ENCODE peak calls at places on chromosomes 16 and 17, in nine cellular contexts. S is DND-41, O is thoracic aorta, Z is BJ, F is cardiac fibroblast, A is fibroblast of pulmonary artery, I is tibial artery, V is gastrocnemius medialis, Q is keratinocyte. B is an unnamed sample.

GRCh38 chr17:77287432-77288068 is 146.8 kb downstream of the SEC14L1 start:
- DNase-seq in F (peak; percentile 93), I (no peak), A (peak; percentile 94), S (no peak), Z (peak; percentile 47), V (peak; percentile 91), Q (peak; percentile 76), O (no peak), B (peak; percentile 92)

GRCh38 chr17:54992797-54993639 is 24.5 kb downstream of the STXBP4 start:
- DNase-seq in S (no peak), Z (no peak), V (no peak), I (no peak), Q (no peak), A (peak; percentile 70), O (no peak), F (peak; percentile 72), B (peak; percentile 58)

GRCh38 chr16:14304891-14305459 is 233.9 kb downstream of the MRTFB start:
- DNase-seq in I (no peak), F (no peak), V (no peak), O (no peak), S (no peak), Z (no peak), Q (no peak), A (no peak), B (no peak)

GRCh38 chr17:59174671-59175070 is 19.1 kb downstream of the PRR11 start:
- DNase-seq in F (no peak), Q (no peak), Z (no peak), S (no peak), I (no peak), O (no peak), A (no peak), V (no peak), B (no peak)

GRCh38 chr17:1658100-1658499 is 8.4 kb upstream of the RILP start:
- DNase-seq in V (no peak), Z (no peak), Q (no peak), F (no peak), O (no peak), S (no peak), I (no peak), A (no peak), B (no peak)

GRCh38 chr17:74601944-74602572 is 10.0 kb upstream of the CD300LD start:
- DNase-seq in V (no peak), Z (no peak), S (peak; percentile 26), O (no peak), Q (no peak), F (peak; percentile 43), A (peak; percentile 49), I (no peak), B (peak; percentile 8)

GRCh38 chr17:33052856-33053255 is 61.2 kb downstream of the SPACA3 start:
- DNase-seq in O (no peak), V (no peak), Z (no peak), I (no peak), Q (no peak), S (no peak), F (no peak), A (no peak), B (no peak)

GRCh38 chr17:41360291-41360995 is 9.2 kb downstream of the KRT33B start:
- DNase-seq in S (no peak), Z (peak; percentile 75), V (no peak), O (no peak), F (no peak), A (peak; percentile 42), I (no peak), Q (no peak), B (peak; percentile 17)

GRCh38 chr17:59425085-59425901 is 93.8 kb downstream of the YPEL2 start:
- DNase-seq in I (peak; percentile 80), S (no peak), A (peak; percentile 72), F (peak; percentile 83), Z (no peak), O (no peak), Q (no peak), V (peak; percentile 59), B (peak; percentile 32)

GRCh38 chr16:50670476-50670875 is 10.6 kb downstream of the SNX20 start:
- DNase-seq in V (no peak), O (no peak), A (no peak), F (no peak), I (no peak), S (no peak), Q (no peak), Z (no peak), B (no peak)

GRCh38 chr16:228151-228855 is 946 bp downstream of the LUC7L start:
- DNase-seq in S (no peak), Q (no peak), O (no peak), V (no peak), A (peak; percentile 8), Z (no peak), F (no peak), I (no peak), B (peak; percentile 16)

GRCh38 chr16:79776243-79776884 is 175.8 kb upstream of the MAF start:
- DNase-seq in Z (no peak), F (peak; percentile 60), S (no peak), A (peak; percentile 11), I (no peak), Q (no peak), V (no peak), O (no peak), B (peak; percentile 60)

GRCh38 chr17:2102931-2103398 is 48.1 kb downstream of the HIC1 start:
- DNase-seq in S (no peak), A (peak; percentile 80), F (peak; percentile 76), Z (no peak), V (no peak), O (no peak), I (peak; percentile 7), Q (no peak), B (peak; percentile 78)

GRCh38 chr17:34163681-34164080 is 91.4 kb upstream of the CCL2 start:
- DNase-seq in I (no peak), V (no peak), S (peak; percentile 19), O (no peak), Z (no peak), F (peak; percentile 33), A (peak; percentile 29), Q (no peak), B (no peak)

GRCh38 chr17:30950669-30951399 is 20.0 kb upstream of the RNF135 start:
- DNase-seq in F (peak; percentile 95), S (no peak), Z (no peak), I (peak; percentile 77), Q (no peak), O (peak; percentile 25), A (peak; percentile 92), V (peak; percentile 53), B (peak; percentile 45)

GRCh38 chr17:67178555-67178954 is 66.4 kb downstream of the HELZ start:
- DNase-seq in Z (no peak), I (no peak), Q (no peak), A (no peak), O (no peak), S (no peak), V (no peak), F (no peak), B (no peak)

GRCh38 chr16:2042171-2042570 is 5.5 kb downstream of the NTHL1 start:
- DNase-seq in I (no peak), S (no peak), A (no peak), Z (no peak), O (no peak), F (no peak), Q (no peak), V (no peak), B (no peak)

GRCh38 chr16:88487920-88488842 is 35.1 kb downstream of the ZFPM1 start:
- DNase-seq in A (no peak), Q (no peak), S (no peak), V (no peak), I (no peak), F (no peak), Z (no peak), O (no peak), B (no peak)

GRCh38 chr17:38705803-38706624 is 941 bp downstream of the MLLT6 start:
- DNase-seq in F (peak; percentile 41), V (no peak), I (peak; percentile 87), A (peak; percentile 38), O (no peak), S (peak; percentile 51), Z (no peak), Q (no peak), B (no peak)

GRCh38 chr17:14068542-14069250 is 608 bp upstream of the COX10 start:
- DNase-seq in F (no peak), A (no peak), O (no peak), Z (no peak), V (no peak), S (no peak), I (no peak), Q (no peak), B (no peak)

GRCh38 chr16:6642271-6642670 is 690.4 kb upstream of the RBFOX1 start:
- DNase-seq in V (no peak), A (no peak), Z (no peak), S (no peak), Q (no peak), F (no peak), I (no peak), O (no peak), B (no peak)
- TF ChIP-seq CTCF in V (no peak), A (no peak), Z (no peak), S (no peak), Q (no peak), F (no peak), I (no peak), O (no peak), B (no peak)

GRCh38 chr16:81752876-81753227 is 26.2 kb upstream of the PLCG2 start:
- DNase-seq in Q (no peak), Z (no peak), V (no peak), O (no peak), I (no peak), S (no peak), F (no peak), A (no peak), B (no peak)
- H3K4me3 ChIP-seq in Q (no peak overlapping the region), Z (no peak overlapping the region), V (no peak overlapping the region), O (no peak overlapping the region), I (no peak overlapping the region), S (no peak overlapping the region), F (no peak overlapping the region), A (no peak overlapping the region), B (no peak overlapping the region)

DNA sequence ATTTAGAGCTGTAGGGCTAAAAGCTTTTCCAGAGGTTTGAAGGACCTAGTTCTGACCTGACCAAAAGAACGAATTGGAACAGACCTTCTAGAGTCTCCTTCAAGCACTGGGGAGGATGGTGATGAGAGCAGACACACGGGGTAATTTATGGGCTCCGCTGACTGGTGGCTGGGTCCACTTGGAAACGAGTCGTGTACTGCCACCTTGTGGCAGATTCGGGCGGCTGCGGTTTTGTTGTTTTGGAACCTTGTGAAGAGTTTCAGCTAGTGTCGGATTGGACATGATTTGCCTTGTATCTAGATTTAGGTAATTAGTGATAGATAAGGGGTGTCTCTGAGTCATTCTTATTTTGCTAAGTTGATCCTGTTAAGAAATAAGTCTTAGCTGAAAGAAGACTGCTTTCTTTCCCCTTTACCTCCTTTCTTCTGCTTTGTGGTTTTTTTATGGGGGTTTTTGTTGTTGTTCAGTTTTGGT is 98.9 kb downstream of the AATF start:
- DNase-seq in I (peak; percentile 81), Q (peak; percentile 23), F (peak; percentile 90), S (peak; percentile 80), O (peak; percentile 15), Z (peak; percentile 14), A (peak; percentile 88), V (peak; percentile 54), B (peak; percentile 83)
- TF ChIP-seq CTCF in I (peak; percentile 80), Q (peak; percentile 89), F (peak; percentile 91), S (peak; percentile 95), O (peak; percentile 84), Z (peak; percentile 91), A (peak; percentile 90), V (peak; percentile 88), B (peak; percentile 88)

DNA sequence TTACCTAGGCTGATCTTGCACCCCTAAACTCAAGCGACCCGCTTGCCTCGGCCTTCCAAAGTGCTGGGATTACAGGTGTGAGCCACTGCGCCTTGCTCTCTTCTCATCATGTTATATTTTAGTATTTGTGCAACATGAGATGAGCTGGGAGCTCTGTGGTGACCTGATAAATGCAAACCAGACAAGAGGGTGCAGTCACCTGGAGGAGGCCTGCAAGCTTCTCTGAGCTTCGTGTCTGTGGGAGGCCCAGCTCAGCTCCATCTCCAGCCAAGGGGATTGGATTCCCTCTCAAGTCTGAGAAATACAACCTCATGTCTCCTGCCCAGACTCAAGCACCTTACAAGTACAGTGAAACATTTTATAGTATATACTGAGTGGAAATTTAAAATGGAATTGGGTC is 3.2 kb downstream of the IGSF6 start:
- DNase-seq in Z (no peak), V (no peak), O (no peak), I (no peak), F (no peak), S (no peak), Q (no peak), A (no peak), B (no peak)
- H3K4me3 ChIP-seq in Z (no peak overlapping the region), V (no peak overlapping the region), O (no peak overlapping the region), I (no peak overlapping the region), F (no peak overlapping the region), S (no peak overlapping the region), Q (no peak overlapping the region), A (no peak overlapping the region), B (no peak overlapping the region)

B was measured in astrocyte of the spinal cord.